ENCODE peak calls at places on chromosome 11, in ten cellular contexts. W is HuH-7.5; H is HCT116; T is stimulated activated CD8-positive, alpha-beta memory T cell treated with anti-CD3 and anti-CD28 coated beads, Interleukin-4, amount 100 ng/mL, for 4 hours; V is activated CD8-positive, alpha-beta memory T cell treated with anti-CD3 and anti-CD28 coated beads, Interleukin-2, amount 50 U/mL, for 4 hours; A is NCI-H1436; J is Daoy; P is GM19239; E is NCI-H2081; X is IMR-90. C is an unnamed sample.
A peak's percentile ranks its signal among the peaks of the same experiment; 100 is the strongest.

GRCh38 chr11:2702771-2703486 is 3.1 kb upstream of the KCNQ1OT1 start:
- DNase-seq in W (no peak), H (no peak), T (no peak), V (no peak), A (peak; percentile 28), J (no peak), P (no peak), E (no peak), X (no peak), C (no peak)

GRCh38 chr11:100808904-100809491 is 121.9 kb downstream of the ARHGAP42 start:
- DNase-seq in W (no peak), H (no peak), T (no peak), V (no peak), A (no peak), J (peak; percentile 79), P (no peak), E (no peak), X (peak; percentile 76), C (no peak)

GRCh38 chr11:9003573-9004309 is at the start of gene NRIP3:
- DNase-seq in W (no peak), H (no peak), T (peak; percentile 51), V (peak; percentile 77), A (peak; percentile 54), J (peak; percentile 82), P (peak; percentile 34), E (peak; percentile 67), X (peak; percentile 52), C (peak; percentile 67)

GRCh38 chr11:114179234-114179941 is 116.8 kb upstream of the NNMT start:
- DNase-seq in W (no peak), H (no peak), T (no peak), V (no peak), A (no peak), J (no peak), P (no peak), E (no peak), X (no peak), C (peak; percentile 95)

GRCh38 chr11:96134622-96135021 is 208.4 kb downstream of the MAML2 start:
- DNase-seq in W (no peak), H (no peak), T (no peak), V (no peak), A (no peak), J (no peak), P (no peak), E (no peak), X (peak; percentile 44), C (no peak)

GRCh38 chr11:10487002-10487647 is 32.1 kb downstream of the AMPD3 start:
- DNase-seq in W (no peak), H (no peak), T (no peak), V (no peak), A (no peak), J (no peak), P (no peak), E (no peak), X (no peak), C (no peak)

GRCh38 chr11:75087319-75088055 is 9.2 kb downstream of the OR2AT4 start:
- DNase-seq in W (no peak), H (no peak), T (no peak), V (no peak), A (no peak), J (no peak), P (no peak), E (no peak), X (no peak), C (no peak)

GRCh38 chr11:64850979-64851567 is 6.6 kb upstream of the CDC42BPG start:
- DNase-seq in W (no peak), H (no peak), T (no peak), V (peak; percentile 55), A (no peak), J (peak; percentile 30), P (peak; percentile 87), E (no peak), X (no peak), C (no peak)

GRCh38 chr11:125502198-125502597 is 6.1 kb upstream of the FEZ1 start:
- DNase-seq in W (no peak), H (no peak), T (no peak), V (no peak), A (no peak), J (no peak), P (no peak), E (no peak), X (no peak), C (no peak)

GRCh38 chr11:1705121-1706052 is 8.4 kb downstream of the KRTAP5-6 start:
- DNase-seq in W (no peak), H (no peak), T (no peak), V (no peak), A (no peak), J (peak; percentile 93), P (no peak), E (no peak), X (no peak), C (no peak)

GRCh38 chr11:58745705-58746364 is 14.1 kb upstream of the GLYAT start:
- DNase-seq in W (no peak), H (no peak), T (no peak), V (no peak), A (no peak), J (no peak), P (no peak), E (no peak), X (no peak), C (no peak)

GRCh38 chr11:123487157-123487744 is 57.2 kb downstream of the GRAMD1B start:
- DNase-seq in W (no peak), H (no peak), T (no peak), V (no peak), A (no peak), J (no peak), P (no peak), E (no peak), X (no peak), C (no peak)

GRCh38 chr11:87180743-87181142 is 143.0 kb downstream of the TMEM135 start:
- DNase-seq in W (no peak), H (no peak), T (no peak), V (no peak), A (no peak), J (no peak), P (no peak), E (no peak), X (peak; percentile 65), C (no peak)

GRCh38 chr11:110908401-110909106 is 196.3 kb upstream of the ARHGAP20 start:
- DNase-seq in W (no peak), H (no peak), T (no peak), V (no peak), A (no peak), J (no peak), P (no peak), E (peak; percentile 7), X (peak; percentile 94), C (no peak)

GRCh38 chr11:73478737-73479347 is 102.6 kb downstream of the RELT start:
- DNase-seq in W (peak; percentile 19), H (peak; percentile 26), T (no peak), V (no peak), A (no peak), J (peak; percentile 35), P (no peak), E (peak; percentile 29), X (peak; percentile 42), C (no peak)

GRCh38 chr11:116177521-116178220 is 595.1 kb downstream of the BUD13 start:
- DNase-seq in W (no peak), H (no peak), T (no peak), V (no peak), A (no peak), J (peak; percentile 54), P (no peak), E (no peak), X (no peak), C (no peak)

GRCh38 chr11:7514099-7514725 is 413 bp downstream of the PPFIBP2 start:
- DNase-seq in W (peak; percentile 29), H (no peak), T (no peak), V (no peak), A (no peak), J (peak; percentile 17), P (no peak), E (no peak), X (no peak), C (no peak)

GRCh38 chr11:16292167-16292859 is 64.0 kb downstream of the SOX6 start:
- DNase-seq in W (no peak), H (no peak), T (no peak), V (no peak), A (peak; percentile 3), J (no peak), P (no peak), E (no peak), X (no peak), C (no peak)

GRCh38 chr11:119795231-119795630 is 66.2 kb upstream of the NECTIN1 start:
- DNase-seq in W (no peak), H (no peak), T (no peak), V (no peak), A (no peak), J (peak; percentile 92), P (no peak), E (no peak), X (peak; percentile 77), C (peak; percentile 12)

GRCh38 chr11:79362821-79363220 is 78.0 kb downstream of the TENM4 start:
- DNase-seq in W (no peak), H (no peak), T (no peak), V (no peak), A (no peak), J (no peak), P (no peak), E (no peak), X (no peak), C (no peak)